ENCODE peak calls at places on chromosomes 4 and X, in six cellular contexts. X, A, I, Z, N and H are unnamed samples.
A peak's percentile ranks its signal among the peaks of the same experiment; 100 is the strongest.

GRCh38 chr4:4423706-4424498 is 37.0 kb downstream of the NSG1 start:
- DNase-seq in Z (no peak), A (no peak), I (no peak), X (peak; percentile 72), N (no peak), H (no peak)

GRCh38 chr4:181677203-181677602 is 566.0 kb upstream of the TENM3 start:
- DNase-seq in X (no peak), I (no peak), A (no peak), Z (no peak), N (no peak), H (no peak)

GRCh38 chr4:76307670-76308014 is 1.1 kb downstream of the STBD1 start:
- DNase-seq in Z (no peak), I (no peak), A (no peak), N (no peak), X (no peak), H (no peak)

GRCh38 chr4:180281726-180282125 is 1961.5 kb upstream of the TENM3 start:
- DNase-seq in X (no peak), A (no peak), I (no peak), N (no peak), Z (no peak), H (no peak)

GRCh38 chrX:133921084-133921483 is 64.3 kb downstream of the GPC3 start:
- DNase-seq in X (no peak), A (no peak), I (no peak), N (no peak), Z (no peak), H (no peak)

GRCh38 chr4:36230523-36230922 is 13.8 kb downstream of the ARAP2 start:
- DNase-seq in Z (no peak), X (no peak), N (no peak), I (no peak), A (no peak), H (no peak)

GRCh38 chrX:138756234-138756633 is 44.7 kb upstream of the FGF13 start:
- DNase-seq in X (peak; percentile 17), A (no peak), N (no peak), I (no peak), Z (no peak), H (no peak)

GRCh38 chr4:113539408-113539807 is 222.1 kb downstream of the CAMK2D start:
- DNase-seq in I (no peak), Z (no peak), X (no peak), A (no peak), N (no peak), H (no peak)

GRCh38 chrX:44431206-44431605 is 87.7 kb upstream of the EFHC2 start:
- DNase-seq in X (no peak), N (no peak), A (no peak), I (no peak), Z (no peak), H (no peak)

GRCh38 chr4:150990993-150991392 is 24.1 kb downstream of the LRBA start:
- DNase-seq in Z (no peak), X (no peak), A (no peak), I (no peak), N (no peak), H (no peak)

GRCh38 chrX:155046129-155046810 is 19.6 kb downstream of the FUNDC2 start:
- DNase-seq in A (no peak), X (no peak), I (no peak), Z (no peak), N (no peak), H (no peak)

GRCh38 chrX:155216940-155217450 is 735 bp downstream of the VBP1 start:
- DNase-seq in A (no peak), N (no peak), I (no peak), X (peak; percentile 38), Z (no peak), H (peak; percentile 3)

GRCh38 chr4:167555338-167556022 is 321.2 kb upstream of the SPOCK3 start:
- DNase-seq in Z (no peak), A (no peak), N (no peak), X (no peak), I (no peak), H (no peak)

GRCh38 chr4:173835863-173836262 is 305.8 kb upstream of the HAND2 start:
- DNase-seq in I (no peak), N (no peak), X (peak; percentile 2), A (no peak), Z (no peak), H (no peak)

GRCh38 chrX:72050011-72050410 is 81.7 kb downstream of the RTL5 start:
- DNase-seq in N (no peak), X (no peak), A (no peak), Z (no peak), I (no peak), H (no peak)

GRCh38 chr4:41164405-41164804 is 49.9 kb downstream of the APBB2 start:
- DNase-seq in N (no peak), X (no peak), I (no peak), A (no peak), Z (no peak), H (no peak)

GRCh38 chr4:181162266-181163063 is 1080.7 kb upstream of the TENM3 start:
- DNase-seq in X (no peak), Z (no peak), A (no peak), I (no peak), N (no peak), H (no peak)

GRCh38 chrX:104659037-104659744 is 93.2 kb downstream of the IL1RAPL2 start:
- DNase-seq in X (no peak), N (peak; percentile 2), Z (no peak), I (no peak), A (no peak), H (no peak)

GRCh38 chrX:7059214-7059838 is 88.2 kb upstream of the STS start:
- DNase-seq in I (no peak), Z (no peak), X (no peak), N (no peak), A (no peak), H (no peak)

GRCh38 chrX:77293331-77293995 is 153.7 kb upstream of the FGF16 start:
- DNase-seq in X (no peak), I (no peak), Z (no peak), A (no peak), N (no peak), H (no peak)